ENCODE peak calls at places on chromosomes 16 and 17, in six cellular contexts. B is CD8-positive, alpha-beta T cell; A is fibroblast of lung; Z is cardiac muscle cell; O is hepatocyte; N is DND-41. H is an unnamed sample.

GRCh38 chr17:35898283-35899070 is 18.3 kb upstream of the CCL5 start:
- DNase-seq in B (no peak), A (no peak), Z (peak; percentile 45), O (no peak), N (peak; percentile 76), H (no peak)

GRCh38 chr17:68048996-68049395 is 13.5 kb downstream of the KPNA2 start:
- DNase-seq in B (no peak), A (no peak), Z (no peak), O (no peak), N (no peak), H (no peak)

GRCh38 chr16:23729503-23730424 is 16.7 kb upstream of the ERN2 start:
- DNase-seq in B (no peak), A (peak; percentile 17), Z (peak; percentile 89), O (peak; percentile 54), N (peak; percentile 30), H (no peak)

GRCh38 chr16:80743772-80744171 is 60.6 kb downstream of the CDYL2 start:
- DNase-seq in B (no peak), A (peak; percentile 9), Z (no peak), O (no peak), N (no peak), H (no peak)

GRCh38 chr16:987846-988245 is 6.3 kb downstream of the SOX8 start:
- DNase-seq in B (no peak), A (no peak), Z (no peak), O (no peak), N (no peak), H (no peak)

GRCh38 chr17:78884148-78884870 is 18.7 kb downstream of the CEP295NL start:
- DNase-seq in B (no peak), A (no peak), Z (peak; percentile 33), O (no peak), N (no peak), H (no peak)

GRCh38 chr16:50323335-50324011 is 45.3 kb downstream of the BRD7 start:
- DNase-seq in B (no peak), A (peak; percentile 42), Z (peak; percentile 50), O (peak; percentile 61), N (no peak), H (no peak)

GRCh38 chr17:73600103-73600871 is 44.0 kb downstream of the SDK2 start:
- DNase-seq in B (no peak), A (no peak), Z (peak; percentile 13), O (no peak), N (no peak), H (no peak)

GRCh38 chr17:31558748-31559646 is 167.5 kb downstream of the RAB11FIP4 start:
- DNase-seq in B (peak; percentile 13), A (peak; percentile 76), Z (peak; percentile 83), O (peak; percentile 91), N (peak; percentile 67), H (no peak)

GRCh38 chr16:63361032-63361624 is 1324.9 kb upstream of the CDH8 start:
- DNase-seq in B (no peak), A (peak; percentile 47), Z (peak; percentile 73), O (peak; percentile 68), N (peak; percentile 25), H (no peak)

GRCh38 chr16:54355251-54355650 is 68.7 kb upstream of the IRX3 start:
- DNase-seq in B (no peak), A (peak; percentile 93), Z (peak; percentile 39), O (no peak), N (peak; percentile 8), H (no peak)

GRCh38 chr17:59469786-59470485 is 95.5 kb upstream of the DHX40 start:
- DNase-seq in B (no peak), A (no peak), Z (peak; percentile 20), O (no peak), N (no peak), H (no peak)

GRCh38 chr16:6682142-6682811 is 650.4 kb upstream of the RBFOX1 start:
- DNase-seq in B (no peak), A (no peak), Z (no peak), O (peak; percentile 65), N (peak; percentile 43), H (no peak)

GRCh38 chr16:14539156-14539555 is 90.9 kb downstream of the PARN start:
- DNase-seq in B (no peak), A (no peak), Z (no peak), O (no peak), N (no peak), H (no peak)

GRCh38 chr17:80498242-80498919 is 22.0 kb upstream of the NPTX1 start:
- DNase-seq in B (no peak), A (peak; percentile 81), Z (peak; percentile 81), O (no peak), N (no peak), H (peak; percentile 8)

GRCh38 chr16:26993511-26993910 is 73.2 kb upstream of the C16orf82 start:
- DNase-seq in B (no peak), A (peak; percentile 14), Z (no peak), O (no peak), N (no peak), H (no peak)

GRCh38 chr17:13001991-13002615 is 15.7 kb downstream of the ELAC2 start:
- DNase-seq in B (no peak), A (peak; percentile 25), Z (peak; percentile 22), O (peak; percentile 27), N (no peak), H (no peak)

GRCh38 chr17:50637829-50638571 is 3.3 kb downstream of the ABCC3 start:
- DNase-seq in B (no peak), A (no peak), Z (no peak), O (no peak), N (no peak), H (no peak)

GRCh38 chr17:64281962-64282752 is 19.1 kb upstream of the TEX2 start:
- DNase-seq in B (no peak), A (peak; percentile 72), Z (peak; percentile 90), O (peak; percentile 87), N (peak; percentile 57), H (no peak)

GRCh38 chr17:78588258-78589030 is 11.2 kb upstream of the DNAH17 start:
- DNase-seq in B (no peak), A (no peak), Z (no peak), O (peak; percentile 54), N (no peak), H (no peak)

GRCh38 chr17:30225919-30226553 is 9.5 kb downstream of the SLC6A4 start:
- DNase-seq in B (no peak), A (no peak), Z (no peak), O (peak; percentile 62), N (no peak), H (no peak)

GRCh38 chr17:68346448-68346847 is 55.2 kb downstream of the ARSG start:
- DNase-seq in B (peak; percentile 22), A (no peak), Z (no peak), O (no peak), N (peak; percentile 98), H (no peak)

GRCh38 chr16:88569614-88569984 is 604 bp upstream of the ZC3H18 start:
- DNase-seq in B (peak; percentile 5), A (peak; percentile 4), Z (peak; percentile 7), O (peak; percentile 40), N (no peak), H (no peak)

GRCh38 chr16:21685034-21685455 is 21.3 kb downstream of the OTOA start:
- DNase-seq in B (no peak), A (no peak), Z (peak; percentile 12), O (peak; percentile 13), N (no peak), H (no peak)

GRCh38 chr16:89828870-89829629 is 775 bp downstream of the SPIRE2 start:
- DNase-seq in B (no peak), A (no peak), Z (no peak), O (no peak), N (no peak), H (no peak)

GRCh38 chr16:30142672-30143346 is 19.8 kb upstream of the MAPK3 start:
- DNase-seq in B (no peak), A (no peak), Z (no peak), O (peak; percentile 16), N (no peak), H (no peak)
- TF ChIP-seq CTCF in B (peak; percentile 44), A (no peak), Z (no peak), O (peak; percentile 22), N (peak; percentile 40), H (no peak)

GRCh38 chr16:3282103-3282746 is 1.1 kb upstream of the ZNF263 start:
- DNase-seq in B (no peak), A (peak; percentile 82), Z (peak; percentile 79), O (no peak), N (no peak), H (no peak)

GRCh38 chr16:3282747-3283524 is at the start of gene ZNF263:
- DNase-seq in B (peak; percentile 82), A (peak; percentile 98), Z (peak; percentile 99), O (peak; percentile 98), N (peak; percentile 97), H (peak; percentile 94)

GRCh38 chr16:3283525-3284447 is 495 bp downstream of the ZNF263 start:
- DNase-seq in B (no peak), A (peak; percentile 7), Z (no peak), O (no peak), N (peak; percentile 13), H (no peak)

GRCh38 chr16:3281222-3281621 is 2.1 kb upstream of the ZNF263 start:
- DNase-seq in B (no peak), A (no peak), Z (no peak), O (no peak), N (no peak), H (no peak)

DNA sequence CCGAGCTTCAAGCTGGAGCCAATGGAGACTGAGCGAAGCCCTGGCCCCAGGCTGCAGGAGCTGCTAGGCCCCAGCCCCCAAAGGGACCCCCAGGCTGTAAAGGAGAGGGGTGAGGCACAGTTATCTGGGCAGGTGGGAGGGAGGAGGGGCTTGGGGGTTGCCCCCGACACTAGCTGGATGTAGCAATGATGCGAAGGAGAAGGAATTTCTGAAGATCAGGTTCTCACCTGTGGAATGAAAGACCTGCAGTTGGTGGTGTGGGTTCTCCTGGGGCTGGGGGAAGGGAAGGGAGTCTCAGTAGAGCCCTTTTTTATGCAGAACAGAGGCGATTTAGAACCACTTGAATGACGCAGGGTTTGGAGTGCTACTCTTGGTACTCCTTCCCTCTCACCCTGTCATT is 1.8 kb downstream of the ZNF263 start:
- DNase-seq in B (no peak), A (no peak), Z (no peak), O (no peak), N (no peak), H (no peak)
- H3K4me3 ChIP-seq in B (peak overlapping the region; percentile 92), A (no peak overlapping the region), Z (peak overlapping the region; percentile 90), O (peak overlapping the region; percentile 89), N (peak overlapping the region; percentile 90), H (peak overlapping the region; percentile 70)

GRCh38 chr16:3793161-3793576 is 75.8 kb upstream of the TRAP1 start:
- DNase-seq in B (no peak), A (peak; percentile 24), Z (peak; percentile 24), O (no peak), N (no peak), H (no peak)
- TF ChIP-seq CTCF in B (no peak), A (peak; percentile 12), Z (no peak), O (no peak), N (no peak), H (no peak)

GRCh38 chr16:68115851-68116250 is 30.7 kb downstream of the NFATC3 start:
- DNase-seq in B (no peak), A (no peak), Z (no peak), O (no peak), N (no peak), H (no peak)
- H3K4me3 ChIP-seq in B (no peak overlapping the region), A (no peak overlapping the region), Z (no peak overlapping the region), O (no peak overlapping the region), N (no peak overlapping the region), H (no peak overlapping the region)

DNA sequence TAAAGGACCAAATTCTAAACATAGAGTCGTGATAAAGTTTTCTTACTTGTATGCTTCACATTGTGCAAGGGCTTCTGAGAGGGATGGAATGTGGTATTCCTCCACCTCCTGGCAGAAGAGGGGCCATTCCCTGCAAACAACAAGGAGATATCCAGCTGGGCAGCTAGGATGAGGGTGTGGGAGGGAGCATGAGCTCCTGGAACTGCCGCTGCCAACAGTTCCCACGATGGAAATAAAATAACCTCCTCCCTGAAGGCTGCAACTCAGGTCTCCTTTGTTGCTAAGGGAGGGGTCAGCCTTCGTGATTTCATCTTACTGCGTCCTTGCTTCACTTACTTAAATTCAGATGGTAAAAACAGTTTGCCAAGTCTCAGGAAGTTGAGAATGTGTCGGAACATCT is 15.6 kb downstream of the PLEKHG4 start:
- DNase-seq in B (no peak), A (peak; percentile 53), Z (peak; percentile 73), O (no peak), N (no peak), H (peak; percentile 51)
- TF ChIP-seq CTCF in B (no peak), A (no peak), Z (peak; percentile 22), O (no peak), N (no peak), H (peak; percentile 44)

H was measured in AG09309.